ENCODE peak calls at places on chromosome 15, in ten cellular contexts. A, D, C, K, W, U, E, G, L and X are unnamed samples.

GRCh38 chr15:43241100-43241499 is 20.3 kb upstream of the EPB42 start:
- DNase-seq in G (peak), C (no peak), W (peak), E (peak), A (no peak), L (no peak), D (peak), K (peak), U (no peak), X (peak)

GRCh38 chr15:83323296-83323711 is 38.8 kb upstream of the BNC1 start:
- DNase-seq in L (no peak), W (no peak), D (peak), G (no peak), E (peak), A (peak), C (peak), K (no peak), U (no peak), X (peak)

GRCh38 chr15:75431250-75431649 is 20.2 kb downstream of the SIN3A start:
- DNase-seq in U (no peak), E (no peak), D (peak), C (no peak), K (no peak), A (no peak), G (no peak), W (no peak), L (no peak), X (peak)

GRCh38 chr15:92714071-92714456 is 58.5 kb upstream of the FAM174B start:
- DNase-seq in K (peak), W (no peak), U (no peak), E (peak), G (no peak), L (no peak), D (peak), C (no peak), A (no peak), X (peak)

GRCh38 chr15:83248151-83248851 is 36.2 kb downstream of the BNC1 start:
- DNase-seq in D (peak), E (peak), U (no peak), W (no peak), G (no peak), A (peak), C (peak), K (peak), L (peak), X (peak)

GRCh38 chr15:69704229-69704628 is 251.6 kb downstream of the RPLP1 start:
- DNase-seq in A (no peak), K (no peak), G (no peak), W (no peak), C (no peak), E (peak), L (no peak), U (no peak), D (peak), X (no peak)

GRCh38 chr15:47551079-47551478 is 166.2 kb upstream of the SEMA6D start:
- DNase-seq in K (no peak), G (no peak), L (no peak), E (peak), D (no peak), C (no peak), W (no peak), A (no peak), U (no peak), X (no peak)

GRCh38 chr15:25947336-25948080 is 84.4 kb upstream of the ATP10A start:
- DNase-seq in E (no peak), U (no peak), G (no peak), D (peak), C (no peak), A (no peak), L (no peak), W (no peak), K (no peak), X (no peak)

GRCh38 chr15:27797765-27798164 is 301.4 kb downstream of the OCA2 start:
- DNase-seq in U (no peak), D (no peak), K (no peak), G (no peak), A (no peak), L (no peak), W (peak), C (peak), E (no peak), X (no peak)

GRCh38 chr15:47987908-47988532 is 132.8 kb upstream of the SLC24A5 start:
- DNase-seq in G (no peak), C (peak), W (no peak), L (peak), E (peak), U (no peak), D (peak), A (peak), K (peak), X (peak)

GRCh38 chr15:56325186-56325585 is 40.0 kb upstream of the TEX9 start:
- DNase-seq in L (no peak), D (peak), E (peak), G (no peak), K (no peak), U (no peak), C (no peak), A (no peak), W (no peak), X (peak)

GRCh38 chr15:88982304-88982945 is 69.2 kb upstream of the MFGE8 start:
- DNase-seq in D (peak), W (peak), C (peak), K (peak), G (peak), L (no peak), E (peak), A (no peak), U (no peak), X (peak)

GRCh38 chr15:63430766-63431451 is 49.3 kb upstream of the CA12 start:
- DNase-seq in C (peak), D (no peak), G (no peak), E (no peak), U (no peak), W (no peak), A (no peak), L (no peak), K (no peak), X (no peak)

DNA sequence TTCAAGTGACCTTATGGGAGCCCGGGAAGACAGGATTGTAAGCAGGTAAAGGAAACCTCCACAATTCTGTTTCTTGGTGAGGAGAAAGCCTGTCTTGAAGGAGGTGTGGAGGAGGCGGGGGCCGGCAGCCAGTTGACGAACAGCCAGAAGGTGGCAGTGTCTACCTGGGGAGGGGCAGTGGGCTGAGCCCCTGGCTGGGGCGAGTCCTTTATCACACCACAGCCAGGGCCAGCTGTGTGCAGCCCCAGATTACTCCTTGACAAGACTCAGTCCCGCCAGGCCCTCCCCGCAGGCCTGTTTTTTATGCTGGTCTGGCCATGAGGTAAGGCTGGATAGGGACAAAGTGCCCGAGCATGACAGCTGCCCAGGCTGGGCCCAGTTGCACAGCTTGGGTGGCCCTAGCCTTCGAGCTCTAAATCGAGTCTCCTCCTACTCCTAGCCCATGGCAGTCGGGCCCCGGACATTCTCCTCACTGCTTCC is 40.9 kb upstream of the IDH2 start:
- DNase-seq in U (peak), G (no peak), A (no peak), K (peak), W (peak), D (peak), E (peak), C (peak), L (peak), X (peak)
- TF ChIP-seq CTCF in U (peak), G (peak), A (peak), K (peak), W (peak), D (peak), E (peak), C (peak), L (peak), X (peak)

GRCh38 chr15:98800437-98801233 is 152.3 kb downstream of the IGF1R start:
- DNase-seq in A (peak), U (no peak), D (peak), W (peak), K (peak), L (peak), G (peak), E (peak), C (peak), X (peak)

GRCh38 chr15:98798375-98798893 is 150.1 kb downstream of the IGF1R start:
- DNase-seq in A (no peak), U (no peak), G (no peak), D (no peak), C (no peak), E (no peak), W (no peak), L (no peak), K (no peak), X (no peak)

GRCh38 chr15:98801234-98801561 is 152.9 kb downstream of the IGF1R start:
- DNase-seq in K (no peak), A (no peak), G (no peak), C (no peak), W (no peak), E (no peak), L (no peak), U (no peak), D (no peak), X (no peak)

GRCh38 chr15:98799461-98799971 is 151.2 kb downstream of the IGF1R start:
- DNase-seq in W (no peak), C (no peak), L (no peak), G (no peak), D (peak), A (no peak), E (peak), U (peak), K (no peak), X (peak)

DNA sequence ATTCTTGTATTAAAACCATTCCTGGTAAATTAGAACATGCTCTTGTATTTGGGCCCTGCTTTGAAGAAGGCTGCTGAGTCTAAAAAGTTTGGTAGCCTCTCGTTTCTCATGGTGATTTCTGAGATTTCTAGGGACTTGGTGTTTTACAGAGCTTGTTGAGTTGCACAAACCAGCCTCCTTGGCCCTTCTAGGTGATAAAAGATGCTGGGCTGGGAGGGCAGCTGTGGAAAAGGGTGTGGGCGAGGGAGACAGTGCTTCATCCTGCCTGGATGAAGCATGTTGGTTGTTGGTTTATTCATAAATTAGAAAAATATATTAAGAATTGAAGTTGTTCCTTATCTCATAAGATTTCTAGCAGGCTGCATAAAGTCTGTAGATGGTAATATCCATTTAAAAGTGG is 151.7 kb downstream of the IGF1R start:
- DNase-seq in L (no peak), D (no peak), G (no peak), K (no peak), W (no peak), U (no peak), A (no peak), C (no peak), E (peak), X (peak)
- H3K4me3 ChIP-seq in L (no peak), D (no peak), G (no peak), K (no peak), W (peak), U (no peak), A (no peak), C (no peak), E (no peak), X (peak)

DNA sequence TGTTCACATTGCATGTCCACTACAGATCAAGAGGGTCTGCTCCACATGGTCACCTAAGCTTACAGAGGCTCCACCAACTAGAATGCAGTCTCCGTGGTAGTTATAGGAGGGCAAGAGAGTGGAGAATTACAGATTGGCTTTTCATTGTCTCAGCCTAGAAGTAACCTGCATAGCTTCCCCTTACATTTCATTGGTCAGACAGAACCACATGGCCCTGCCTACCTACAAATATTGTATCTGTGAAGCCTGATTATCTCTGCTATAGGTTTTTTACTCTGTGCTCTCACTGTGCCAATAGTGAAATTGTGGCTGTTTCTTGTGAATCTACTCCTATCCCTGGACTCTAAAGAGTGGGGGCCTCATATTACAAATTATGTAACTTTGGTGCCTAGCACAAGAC is 2.5 kb upstream of the TLNRD1 start:
- DNase-seq in W (no peak), C (no peak), A (no peak), D (no peak), K (no peak), L (no peak), U (no peak), G (no peak), E (no peak), X (no peak)
- TF ChIP-seq CTCF in W (no peak), C (no peak), A (no peak), D (no peak), K (no peak), L (no peak), U (no peak), G (no peak), E (no peak), X (no peak)

DNA sequence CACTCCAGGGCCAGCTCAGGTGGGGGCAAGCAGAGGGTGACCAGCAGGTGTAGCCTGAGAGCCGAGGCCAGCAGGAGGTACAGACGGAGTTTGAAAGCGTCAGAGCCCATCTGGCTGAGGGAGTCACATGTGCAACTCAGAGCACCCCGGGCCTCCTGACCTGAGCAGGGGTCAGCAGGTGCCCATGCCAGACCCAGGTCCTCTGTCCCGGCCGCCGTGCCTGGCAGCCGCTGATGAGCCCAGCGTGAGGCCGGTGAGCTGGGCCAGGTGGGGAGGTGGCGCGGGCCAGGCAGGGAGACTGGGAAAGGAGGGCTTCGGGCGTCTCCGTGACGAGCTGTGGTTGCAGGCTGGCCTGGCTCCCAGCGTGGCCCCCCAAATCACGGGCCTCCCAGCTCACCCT is 130.9 kb downstream of the CHSY1 start:
- DNase-seq in C (no peak), L (no peak), G (no peak), E (no peak), D (no peak), A (no peak), K (no peak), W (no peak), U (no peak), X (no peak)
- H3K4me3 ChIP-seq in C (no peak), L (no peak), G (peak), E (no peak), D (no peak), A (no peak), K (no peak), W (peak), U (peak), X (no peak)

GRCh38 chr15:68488966-68489365 is 57.0 kb upstream of the ITGA11 start:
- DNase-seq in L (no peak), A (no peak), W (no peak), G (no peak), K (no peak), U (no peak), E (no peak), C (no peak), D (no peak), X (no peak)
- TF ChIP-seq CTCF in L (no peak), A (no peak), W (no peak), G (no peak), K (no peak), U (no peak), E (no peak), C (no peak), D (no peak), X (no peak)

GRCh38 chr15:30990036-30990435 is 1.4 kb downstream of the MTMR10 start:
- DNase-seq in L (no peak), D (no peak), G (no peak), C (no peak), A (no peak), K (no peak), W (no peak), E (no peak), U (no peak), X (no peak)
- H3K4me3 ChIP-seq in L (peak), D (peak), G (peak), C (peak), A (peak), K (no peak), W (peak), E (peak), U (peak), X (peak)

DNA sequence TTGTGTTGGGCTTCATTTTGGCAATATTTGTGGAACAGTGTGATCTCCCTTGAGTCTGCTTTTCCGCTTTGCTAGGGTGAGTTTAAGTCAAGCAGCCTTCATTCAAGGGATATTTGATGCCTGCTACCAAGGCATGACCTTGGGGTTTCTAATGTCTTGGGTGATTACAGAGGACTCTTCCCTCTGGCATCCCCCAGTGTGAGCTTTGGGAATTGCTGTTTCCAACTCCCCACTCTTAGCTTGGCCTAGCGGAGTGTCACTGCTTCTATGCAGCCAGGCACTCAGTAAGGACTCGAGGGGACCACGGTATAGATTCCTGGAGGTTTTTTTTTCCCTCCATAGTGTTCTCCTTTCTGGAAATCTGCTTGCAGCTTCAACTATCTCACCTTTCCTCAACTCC is 21.1 kb downstream of the GCNT3 start:
- DNase-seq in A (no peak), U (no peak), G (no peak), W (no peak), E (peak), D (no peak), L (no peak), K (peak), C (no peak), X (peak)
- TF ChIP-seq CTCF in A (peak), U (no peak), G (no peak), W (no peak), E (peak), D (peak), L (peak), K (peak), C (no peak), X (peak)

GRCh38 chr15:40072216-40072990 is 33.4 kb upstream of the SRP14 start:
- DNase-seq in C (peak), L (no peak), K (no peak), G (no peak), D (no peak), W (peak), A (no peak), E (no peak), U (no peak), X (no peak)
- H3K4me3 ChIP-seq in C (no peak), L (no peak), K (peak), G (no peak), D (no peak), W (peak), A (no peak), E (no peak), U (peak), X (no peak)

GRCh38 chr15:71800835-71801745 is 9.3 kb upstream of the NR2E3 start:
- DNase-seq in L (peak), E (peak), W (no peak), U (no peak), G (no peak), C (peak), D (peak), A (peak), K (peak), X (peak)
- TF ChIP-seq CTCF in L (peak), E (peak), W (peak), U (peak), G (peak), C (peak), D (peak), A (peak), K (peak), X (peak)